ENCODE peak calls at places on chromosomes 4 and X, in seven cellular contexts. V is HEK293T, S is WTC11, J is K562, G is H1, X is GM12878, M is HepG2. D is an unnamed sample.
A peak's percentile ranks its signal among the peaks of the same experiment; 100 is the strongest.

GRCh38 chr4:86892639-86892965 is 380 bp upstream of the C4orf36 start:
- DNase-seq in M (no peak), X (no peak), V (no peak), S (no peak), J (no peak), G (no peak), D (no peak)

GRCh38 chr4:55004831-55005230 is 120.6 kb downstream of the KDR start:
- DNase-seq in J (no peak), G (no peak), X (no peak), S (no peak), V (no peak), M (no peak), D (no peak)

GRCh38 chr4:8157944-8158709 is 486 bp downstream of the ABLIM2 start:
- DNase-seq in G (peak; percentile 65), S (peak; percentile 24), M (no peak), J (no peak), X (no peak), V (no peak), D (no peak)

GRCh38 chrX:119228506-119229290 is 7.4 kb upstream of the PGRMC1 start:
- DNase-seq in S (no peak), V (no peak), X (no peak), G (no peak), M (no peak), J (no peak), D (no peak)

GRCh38 chrX:13598877-13599276 is 29.5 kb downstream of the EGFL6 start:
- DNase-seq in S (peak; percentile 11), V (peak; percentile 52), M (no peak), X (no peak), G (no peak), J (peak; percentile 9), D (no peak)

GRCh38 chr4:22187203-22187835 is 238.7 kb upstream of the KCNIP4 start:
- DNase-seq in G (no peak), M (no peak), X (no peak), V (no peak), J (no peak), S (no peak), D (no peak)

GRCh38 chr4:1523506-1523905 is 117.3 kb upstream of the NKX1-1 start:
- DNase-seq in G (no peak), X (no peak), V (no peak), M (no peak), S (peak; percentile 8), J (no peak), D (no peak)

GRCh38 chrX:119552508-119552907 is 12.7 kb downstream of the STEEP1 start:
- DNase-seq in M (no peak), G (no peak), S (no peak), J (no peak), V (no peak), X (no peak), D (no peak)

GRCh38 chr4:69656653-69657158 is 3.7 kb upstream of the UGT2A1 start:
- DNase-seq in J (no peak), V (no peak), S (peak; percentile 11), X (no peak), G (no peak), M (no peak), D (no peak)

GRCh38 chr4:123995939-123996338 is 599.3 kb downstream of the SPRY1 start:
- DNase-seq in X (no peak), G (no peak), S (no peak), M (no peak), J (no peak), V (no peak), D (no peak)

GRCh38 chr4:107699466-107700206 is 20.4 kb downstream of the PAPSS1 start:
- DNase-seq in M (no peak), X (no peak), G (no peak), J (no peak), V (no peak), S (no peak), D (no peak)
- TF ChIP-seq SP1 in M (no peak), X (no peak), G (no peak), J (no peak), V (no peak), S (no peak), D (no peak)

GRCh38 chr4:176433983-176434382 is 114.2 kb downstream of the SPCS3 start:
- DNase-seq in M (no peak), J (no peak), S (no peak), X (no peak), G (no peak), V (no peak), D (no peak)

GRCh38 chr4:176438401-176438800 is 118.6 kb downstream of the SPCS3 start:
- DNase-seq in G (no peak), M (no peak), S (no peak), V (no peak), J (no peak), X (no peak), D (no peak)

GRCh38 chr4:176437756-176438155 is 118.0 kb downstream of the SPCS3 start:
- DNase-seq in G (no peak), S (no peak), J (no peak), X (no peak), V (no peak), M (no peak), D (no peak)

GRCh38 chr4:176435891-176436499 is 116.2 kb downstream of the SPCS3 start:
- DNase-seq in G (no peak), J (no peak), S (no peak), V (no peak), M (no peak), X (no peak), D (no peak)

GRCh38 chr4:176436500-176436973 is 116.8 kb downstream of the SPCS3 start:
- DNase-seq in S (no peak), V (no peak), M (no peak), J (no peak), X (no peak), G (no peak), D (no peak)
- TF ChIP-seq SP1 in S (no peak), V (no peak), M (no peak), J (no peak), X (no peak), G (no peak), D (no peak)

GRCh38 chr4:28686618-28687017 is 1826.0 kb downstream of the STIM2 start:
- DNase-seq in J (peak; percentile 10), S (peak; percentile 71), M (peak; percentile 8), V (peak; percentile 39), X (no peak), G (peak; percentile 62), D (peak; percentile 58)
- TF ChIP-seq SP1 in J (no peak), S (no peak), M (no peak), V (no peak), X (no peak), G (no peak), D (no peak)

DNA sequence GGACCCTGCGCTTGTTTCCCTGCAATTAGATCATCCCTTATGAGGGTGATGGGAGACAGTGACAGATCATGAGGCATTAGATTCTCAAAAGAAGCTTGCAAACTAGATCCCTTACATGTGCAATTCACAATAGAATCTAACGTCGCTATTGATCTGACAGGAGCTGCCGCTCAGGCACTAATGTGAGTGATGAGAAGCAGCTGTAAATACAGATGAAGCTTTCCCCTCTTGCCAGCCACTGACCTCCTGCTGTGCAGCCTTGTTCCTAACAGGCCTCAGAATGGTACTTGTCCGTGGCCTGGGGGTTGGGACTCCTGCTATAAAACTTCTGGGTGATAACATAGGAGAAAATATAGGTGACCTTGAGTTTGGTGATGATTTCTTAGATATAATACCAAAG is 1076.8 kb downstream of the PDHA2 start:
- DNase-seq in M (no peak), V (peak; percentile 6), G (no peak), J (no peak), X (no peak), S (peak; percentile 50), D (no peak)
- TF ChIP-seq SP1 in M (no peak), V (no peak), G (no peak), J (no peak), X (no peak), S (no peak), D (no peak)

GRCh38 chr4:114383055-114383454 is 215.6 kb upstream of the UGT8 start:
- DNase-seq in G (no peak), V (no peak), J (no peak), M (no peak), S (no peak), X (no peak), D (no peak)

GRCh38 chr4:114384629-114385028 is 214.0 kb upstream of the UGT8 start:
- DNase-seq in X (no peak), J (no peak), V (no peak), G (no peak), M (peak; percentile 18), S (no peak), D (peak; percentile 53)

GRCh38 chr4:114385195-114385985 is 213.2 kb upstream of the UGT8 start:
- DNase-seq in X (no peak), J (no peak), G (no peak), V (no peak), M (no peak), S (no peak), D (no peak)

GRCh38 chr4:114386637-114387233 is 211.9 kb upstream of the UGT8 start:
- DNase-seq in J (no peak), X (peak; percentile 5), S (no peak), G (no peak), M (peak; percentile 5), V (peak; percentile 16), D (peak; percentile 38)

DNA sequence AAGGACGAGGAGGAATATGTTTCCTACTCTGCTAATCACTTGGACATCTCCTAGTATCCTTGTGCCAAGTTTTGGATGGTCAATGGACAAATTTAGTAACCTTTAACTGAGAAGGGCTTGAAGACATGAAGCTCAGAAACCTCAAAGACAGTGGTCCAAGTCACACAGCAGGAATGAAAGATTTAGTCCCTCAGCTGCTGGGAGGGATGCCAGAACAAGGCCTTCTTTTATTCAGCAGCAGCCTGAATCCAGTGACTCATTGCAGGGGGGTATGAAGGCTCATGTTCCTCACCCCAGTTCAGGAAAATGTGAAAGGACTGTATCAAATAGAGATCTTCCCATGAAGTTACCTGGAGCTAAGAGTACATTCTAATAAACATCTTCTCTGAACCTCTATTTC is 214.9 kb upstream of the UGT8 start:
- DNase-seq in V (no peak), M (no peak), G (no peak), X (no peak), J (no peak), S (no peak), D (peak; percentile 34)
- TF ChIP-seq SP1 in V (no peak), M (no peak), G (no peak), X (no peak), J (no peak), S (no peak), D (no peak)

GRCh38 chr4:141480950-141481349 is 155.4 kb upstream of the IL15 start:
- DNase-seq in V (no peak), G (no peak), X (no peak), S (no peak), J (no peak), M (no peak), D (no peak)

GRCh38 chr4:141486375-141486997 is 149.9 kb upstream of the IL15 start:
- DNase-seq in V (no peak), X (no peak), S (no peak), M (no peak), G (no peak), J (no peak), D (no peak)
- TF ChIP-seq SP1 in V (no peak), X (no peak), S (no peak), M (no peak), G (no peak), J (no peak), D (no peak)

D was measured in HCT116.